ENCODE peak calls at places on chromosomes 13 and 19, in five cellular contexts. One of them, this sample, is unnamed.

GRCh38 chr13:23372264-23372905 is 61.1 kb downstream of the SACS start:
- DNase-seq in GM12878: no peak
- DNase-seq in K562: no peak
- DNase-seq in IMR-90: peak
- DNase-seq in SK-N-SH: no peak
- DNase-seq in this sample: no peak

GRCh38 chr19:4267901-4268815 is 10.9 kb upstream of the SHD start:
- DNase-seq in GM12878: no peak
- DNase-seq in SK-N-SH: no peak
- DNase-seq in IMR-90: no peak
- DNase-seq in K562: no peak
- DNase-seq in this sample: peak

GRCh38 chr13:30111810-30112209 is 195.5 kb downstream of the KATNAL1 start:
- DNase-seq in SK-N-SH: no peak
- DNase-seq in K562: no peak
- DNase-seq in IMR-90: no peak
- DNase-seq in GM12878: no peak
- DNase-seq in this sample: peak

GRCh38 chr19:16266586-16266942 is 58.1 kb upstream of the KLF2 start:
- DNase-seq in SK-N-SH: no peak
- DNase-seq in IMR-90: no peak
- DNase-seq in K562: no peak
- DNase-seq in GM12878: no peak
- DNase-seq in this sample: no peak

GRCh38 chr19:19342086-19343015 is 21.7 kb downstream of the MAU2 start:
- DNase-seq in GM12878: no peak
- DNase-seq in SK-N-SH: peak
- DNase-seq in IMR-90: peak
- DNase-seq in K562: peak
- DNase-seq in this sample: peak

GRCh38 chr19:39199025-39199424 is 2.3 kb downstream of the NCCRP1 start:
- DNase-seq in SK-N-SH: peak
- DNase-seq in K562: no peak
- DNase-seq in IMR-90: peak
- DNase-seq in GM12878: no peak
- DNase-seq in this sample: peak

GRCh38 chr13:113562866-113563265 is 21.7 kb upstream of the TFDP1 start:
- DNase-seq in GM12878: no peak
- DNase-seq in IMR-90: no peak
- DNase-seq in SK-N-SH: no peak
- DNase-seq in K562: no peak
- DNase-seq in this sample: no peak

GRCh38 chr19:4831351-4832340 is at the start of gene TICAM1:
- DNase-seq in SK-N-SH: peak
- DNase-seq in GM12878: no peak
- DNase-seq in K562: peak
- DNase-seq in IMR-90: peak
- DNase-seq in this sample: no peak

GRCh38 chr19:14033946-14034345 is 2.4 kb downstream of the IL27RA start:
- DNase-seq in GM12878: no peak
- DNase-seq in SK-N-SH: no peak
- DNase-seq in IMR-90: no peak
- DNase-seq in K562: no peak
- DNase-seq in this sample: no peak

GRCh38 chr13:45446181-45446580 is 18.6 kb upstream of the COG3 start:
- DNase-seq in K562: no peak
- DNase-seq in IMR-90: peak
- DNase-seq in SK-N-SH: no peak
- DNase-seq in GM12878: no peak
- DNase-seq in this sample: no peak

GRCh38 chr13:75341025-75341424 is 140.9 kb downstream of the TBC1D4 start:
- DNase-seq in SK-N-SH: no peak
- DNase-seq in K562: no peak
- DNase-seq in IMR-90: no peak
- DNase-seq in GM12878: no peak
- DNase-seq in this sample: no peak

GRCh38 chr13:29548722-29549446 is 46.6 kb downstream of the SLC7A1 start:
- DNase-seq in K562: peak
- DNase-seq in SK-N-SH: no peak
- DNase-seq in IMR-90: peak
- DNase-seq in GM12878: no peak
- DNase-seq in this sample: no peak

GRCh38 chr13:27854606-27855005 is 62.3 kb downstream of the GSX1 start:
- DNase-seq in K562: no peak
- DNase-seq in GM12878: no peak
- DNase-seq in SK-N-SH: no peak
- DNase-seq in IMR-90: no peak
- DNase-seq in this sample: no peak

GRCh38 chr19:14952767-14953166 is 11.5 kb downstream of the OR7C2 start:
- DNase-seq in SK-N-SH: no peak
- DNase-seq in K562: no peak
- DNase-seq in GM12878: no peak
- DNase-seq in IMR-90: no peak
- DNase-seq in this sample: no peak

GRCh38 chr13:27573265-27573664 is 47.1 kb downstream of the LNX2 start:
- DNase-seq in GM12878: no peak
- DNase-seq in SK-N-SH: no peak
- DNase-seq in K562: no peak
- DNase-seq in IMR-90: peak
- DNase-seq in this sample: peak

GRCh38 chr19:40756502-40757110 is 5.6 kb downstream of the SNRPA start:
- DNase-seq in K562: no peak
- DNase-seq in IMR-90: no peak
- DNase-seq in GM12878: no peak
- DNase-seq in SK-N-SH: no peak
- DNase-seq in this sample: no peak

GRCh38 chr19:51641648-51642047 is 5.0 kb downstream of the SIGLEC14 start:
- DNase-seq in SK-N-SH: no peak
- DNase-seq in GM12878: no peak
- DNase-seq in IMR-90: no peak
- DNase-seq in K562: no peak
- DNase-seq in this sample: no peak

GRCh38 chr13:98842858-98843481 is 90.5 kb upstream of the SLC15A1 start:
- DNase-seq in IMR-90: peak
- DNase-seq in K562: peak
- DNase-seq in SK-N-SH: peak
- DNase-seq in GM12878: peak
- DNase-seq in this sample: peak

GRCh38 chr19:39403331-39404312 is 3.0 kb upstream of the ZFP36 start:
- DNase-seq in K562: peak
- DNase-seq in SK-N-SH: no peak
- DNase-seq in GM12878: no peak
- DNase-seq in IMR-90: peak
- DNase-seq in this sample: no peak

GRCh38 chr13:32426191-32426980 is 1.5 kb downstream of the N4BP2L1 start:
- DNase-seq in GM12878: peak
- DNase-seq in SK-N-SH: no peak
- DNase-seq in K562: no peak
- DNase-seq in IMR-90: no peak
- DNase-seq in this sample: no peak

GRCh38 chr19:15251749-15252397 is 19.6 kb upstream of the EPHX3 start:
- DNase-seq in GM12878: no peak
- DNase-seq in K562: peak
- DNase-seq in SK-N-SH: peak
- DNase-seq in IMR-90: peak
- DNase-seq in this sample: peak

GRCh38 chr19:33231511-33231910 is 5.9 kb upstream of the SLC7A10 start:
- DNase-seq in IMR-90: peak
- DNase-seq in SK-N-SH: no peak
- DNase-seq in K562: no peak
- DNase-seq in GM12878: no peak
- DNase-seq in this sample: no peak

GRCh38 chr19:2343289-2343982 is 15.0 kb downstream of the SPPL2B start:
- DNase-seq in SK-N-SH: no peak
- DNase-seq in GM12878: no peak
- DNase-seq in K562: no peak
- DNase-seq in IMR-90: no peak
- DNase-seq in this sample: no peak

GRCh38 chr19:55492362-55492944 is 4.2 kb downstream of the SSC5D start:
- DNase-seq in IMR-90: no peak
- DNase-seq in K562: no peak
- DNase-seq in SK-N-SH: no peak
- DNase-seq in GM12878: no peak
- DNase-seq in this sample: no peak

GRCh38 chr13:99760456-99760855 is 211.1 kb downstream of the ZIC5 start:
- DNase-seq in K562: no peak
- DNase-seq in SK-N-SH: no peak
- DNase-seq in IMR-90: no peak
- DNase-seq in GM12878: no peak
- DNase-seq in this sample: no peak

GRCh38 chr13:44116562-44117315 is 237.0 kb downstream of the LACC1 start:
- DNase-seq in IMR-90: peak
- DNase-seq in K562: no peak
- DNase-seq in SK-N-SH: no peak
- DNase-seq in GM12878: no peak
- DNase-seq in this sample: no peak

GRCh38 chr19:39211731-39212376 is 7.8 kb upstream of the SYCN start:
- DNase-seq in K562: no peak
- DNase-seq in IMR-90: no peak
- DNase-seq in SK-N-SH: peak
- DNase-seq in GM12878: no peak
- DNase-seq in this sample: no peak

GRCh38 chr13:99176309-99177276 is 24.1 kb upstream of the UBAC2 start:
- DNase-seq in IMR-90: peak
- DNase-seq in GM12878: no peak
- DNase-seq in K562: peak
- DNase-seq in SK-N-SH: peak
- DNase-seq in this sample: peak

GRCh38 chr13:25752957-25753540 is 298.8 kb downstream of the SHISA2 start:
- DNase-seq in K562: no peak
- DNase-seq in GM12878: no peak
- DNase-seq in SK-N-SH: no peak
- DNase-seq in IMR-90: peak
- DNase-seq in this sample: no peak

GRCh38 chr19:48290341-48290922 is 20.6 kb downstream of the ZNF114 start:
- DNase-seq in GM12878: no peak
- DNase-seq in SK-N-SH: peak
- DNase-seq in K562: no peak
- DNase-seq in IMR-90: peak
- DNase-seq in this sample: no peak

GRCh38 chr19:17965370-17966114 is 1.4 kb upstream of the KCNN1 start:
- DNase-seq in GM12878: no peak
- DNase-seq in K562: no peak
- DNase-seq in IMR-90: no peak
- DNase-seq in SK-N-SH: no peak
- DNase-seq in this sample: no peak

GRCh38 chr13:20703785-20704458 is 423 bp downstream of the IL17D start:
- DNase-seq in GM12878: peak
- DNase-seq in IMR-90: peak
- DNase-seq in SK-N-SH: peak
- DNase-seq in K562: peak
- DNase-seq in this sample: peak

GRCh38 chr19:11265785-11266236 is 3.5 kb upstream of the DOCK6 start:
- DNase-seq in GM12878: no peak
- DNase-seq in K562: no peak
- DNase-seq in IMR-90: no peak
- DNase-seq in SK-N-SH: no peak
- DNase-seq in this sample: peak

DNA sequence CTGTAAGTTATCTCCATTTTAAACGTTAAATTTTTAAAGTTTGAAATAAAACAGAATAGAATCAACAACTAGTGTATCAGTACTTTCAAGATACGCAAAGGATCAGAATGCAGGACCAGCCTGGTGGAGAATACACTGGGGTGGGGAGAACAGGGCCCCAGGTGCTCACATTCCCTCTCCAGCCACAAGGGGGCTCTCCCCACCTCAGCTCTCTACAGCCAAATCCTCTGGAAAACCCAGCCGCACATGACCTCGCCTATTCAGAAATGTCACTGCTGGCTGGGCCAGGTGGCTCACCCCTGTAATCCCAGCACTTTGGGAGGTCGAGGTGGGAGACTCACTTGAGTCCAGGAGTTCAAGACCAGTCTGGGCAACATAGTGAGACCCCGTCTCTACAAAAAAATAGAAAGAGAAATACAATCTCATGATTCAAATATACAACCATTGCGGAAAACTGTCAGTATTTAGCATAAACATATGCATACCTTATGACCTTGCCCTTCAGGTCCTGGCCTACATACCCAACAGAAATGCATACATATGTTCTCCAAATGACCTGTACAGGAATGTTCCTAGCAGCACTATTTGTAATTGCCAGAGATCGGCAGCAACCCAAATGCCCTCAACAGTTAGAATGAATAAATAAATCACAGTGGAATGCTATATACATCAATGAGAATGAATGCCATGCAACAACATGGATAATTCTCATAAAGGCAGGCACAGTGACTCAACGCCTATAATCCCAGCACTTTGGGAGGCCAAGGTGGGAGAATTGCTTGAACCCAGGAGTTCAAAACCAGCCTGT is 18.4 kb downstream of the TEX101 start:
- DNase-seq in SK-N-SH: peak
- DNase-seq in IMR-90: peak
- DNase-seq in GM12878: no peak
- DNase-seq in K562: peak
- DNase-seq in this sample: peak
- TF ChIP-seq MXI1 in SK-N-SH: no peak
- TF ChIP-seq MXI1 in IMR-90: no peak
- TF ChIP-seq MXI1 in GM12878: no peak
- TF ChIP-seq MXI1 in K562: no peak
- TF ChIP-seq MXI1 in this sample: no peak

GRCh38 chr19:34662919-34663318 is 14.0 kb downstream of the SCGB2B2 start:
- DNase-seq in K562: peak
- DNase-seq in IMR-90: no peak
- DNase-seq in SK-N-SH: peak
- DNase-seq in GM12878: no peak
- DNase-seq in this sample: peak
- TF ChIP-seq MXI1 in K562: no peak
- TF ChIP-seq MXI1 in IMR-90: no peak
- TF ChIP-seq MXI1 in SK-N-SH: no peak
- TF ChIP-seq MXI1 in GM12878: no peak
- TF ChIP-seq MXI1 in this sample: no peak

DNA sequence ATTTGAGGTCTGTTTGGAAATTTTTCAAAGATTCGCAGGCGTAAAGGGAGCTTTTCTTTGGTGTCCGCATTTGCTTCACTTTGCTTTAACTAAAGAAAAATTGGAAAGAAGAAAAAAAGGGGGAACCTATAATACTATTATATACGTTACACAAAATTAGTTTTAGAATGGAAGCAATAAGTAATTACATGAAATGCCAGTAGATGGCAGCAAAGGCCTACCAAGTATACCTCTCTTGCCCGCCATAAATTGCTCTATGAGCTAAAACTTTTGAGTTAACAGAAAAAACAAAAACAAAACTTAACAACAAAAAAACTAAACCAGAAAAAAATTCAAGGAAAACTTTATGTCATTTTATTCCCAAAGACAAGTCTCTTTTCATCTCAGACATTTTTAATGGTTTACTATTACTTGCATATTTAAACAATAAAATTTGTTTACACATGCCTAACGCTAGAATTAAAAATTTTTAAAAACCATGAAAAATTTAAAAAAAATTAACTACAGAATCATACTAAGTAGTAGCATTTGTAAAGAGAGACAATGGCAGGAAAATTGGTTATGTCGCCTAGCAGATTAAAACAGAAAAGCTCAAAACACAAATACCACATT is 271.4 kb downstream of the NALCN start:
- DNase-seq in K562: peak
- DNase-seq in IMR-90: peak
- DNase-seq in SK-N-SH: peak
- DNase-seq in GM12878: peak
- DNase-seq in this sample: peak
- TF ChIP-seq MXI1 in K562: no peak
- TF ChIP-seq MXI1 in IMR-90: no peak
- TF ChIP-seq MXI1 in SK-N-SH: no peak
- TF ChIP-seq MXI1 in GM12878: no peak
- TF ChIP-seq MXI1 in this sample: no peak

GRCh38 chr13:73385848-73386247 is 327.0 kb downstream of the KLF5 start:
- DNase-seq in SK-N-SH: no peak
- DNase-seq in IMR-90: no peak
- DNase-seq in K562: no peak
- DNase-seq in GM12878: no peak
- DNase-seq in this sample: no peak
- TF ChIP-seq MXI1 in SK-N-SH: no peak
- TF ChIP-seq MXI1 in IMR-90: no peak
- TF ChIP-seq MXI1 in K562: no peak
- TF ChIP-seq MXI1 in GM12878: no peak
- TF ChIP-seq MXI1 in this sample: no peak